ENCODE peak calls at places on chromosomes 12 and 14, in eight cellular contexts. One of them, this sample, is unnamed.

GRCh38 chr12:38689704-38690103 is 215.7 kb downstream of the CPNE8 start:
- DNase-seq in IMR-90: no peak
- DNase-seq in T follicular helper cell: no peak
- DNase-seq in T-helper 22 cell: no peak
- DNase-seq in adipocyte: no peak
- DNase-seq in naive B cell: no peak
- DNase-seq in GM03348: no peak
- DNase-seq in NCI-H524: no peak
- DNase-seq in this sample: no peak

GRCh38 chr12:15486859-15487258 is 164.6 kb downstream of the PTPRO start:
- DNase-seq in IMR-90: no peak
- DNase-seq in T follicular helper cell: no peak
- DNase-seq in T-helper 22 cell: no peak
- DNase-seq in adipocyte: no peak
- DNase-seq in naive B cell: no peak
- DNase-seq in GM03348: no peak
- DNase-seq in NCI-H524: no peak
- DNase-seq in this sample: no peak

GRCh38 chr12:49491823-49492222 is 47.0 kb upstream of the KCNH3 start:
- DNase-seq in IMR-90: no peak
- DNase-seq in T follicular helper cell: no peak
- DNase-seq in T-helper 22 cell: no peak
- DNase-seq in adipocyte: peak; percentile 27
- DNase-seq in naive B cell: no peak
- DNase-seq in GM03348: no peak
- DNase-seq in NCI-H524: no peak
- DNase-seq in this sample: no peak

GRCh38 chr12:85831327-85831990 is 4.8 kb downstream of the RASSF9 start:
- DNase-seq in IMR-90: no peak
- DNase-seq in T follicular helper cell: no peak
- DNase-seq in T-helper 22 cell: no peak
- DNase-seq in adipocyte: no peak
- DNase-seq in naive B cell: no peak
- DNase-seq in GM03348: no peak
- DNase-seq in NCI-H524: no peak
- DNase-seq in this sample: no peak

GRCh38 chr12:132348176-132348575 is 18.8 kb upstream of the GALNT9 start:
- DNase-seq in IMR-90: no peak
- DNase-seq in T follicular helper cell: no peak
- DNase-seq in T-helper 22 cell: no peak
- DNase-seq in adipocyte: no peak
- DNase-seq in naive B cell: no peak
- DNase-seq in GM03348: no peak
- DNase-seq in NCI-H524: no peak
- DNase-seq in this sample: no peak

GRCh38 chr12:21697829-21698630 is 40.4 kb upstream of the LDHB start:
- DNase-seq in IMR-90: peak; percentile 48
- DNase-seq in T follicular helper cell: no peak
- DNase-seq in T-helper 22 cell: no peak
- DNase-seq in adipocyte: peak; percentile 79
- DNase-seq in naive B cell: no peak
- DNase-seq in GM03348: peak; percentile 34
- DNase-seq in NCI-H524: peak; percentile 17
- DNase-seq in this sample: peak; percentile 3

GRCh38 chr12:112198120-112198733 is 72.9 kb downstream of the TRAFD1 start:
- DNase-seq in IMR-90: peak; percentile 51
- DNase-seq in T follicular helper cell: peak; percentile 22
- DNase-seq in T-helper 22 cell: no peak
- DNase-seq in adipocyte: peak; percentile 77
- DNase-seq in naive B cell: peak; percentile 40
- DNase-seq in GM03348: peak; percentile 76
- DNase-seq in NCI-H524: peak; percentile 71
- DNase-seq in this sample: peak; percentile 23

GRCh38 chr12:2544213-2544612 is 250.6 kb upstream of the FKBP4 start:
- DNase-seq in IMR-90: no peak
- DNase-seq in T follicular helper cell: no peak
- DNase-seq in T-helper 22 cell: no peak
- DNase-seq in adipocyte: no peak
- DNase-seq in naive B cell: no peak
- DNase-seq in GM03348: no peak
- DNase-seq in NCI-H524: no peak
- DNase-seq in this sample: no peak

GRCh38 chr12:57554897-57555296 is 5.1 kb downstream of the KIF5A start:
- DNase-seq in IMR-90: no peak
- DNase-seq in T follicular helper cell: no peak
- DNase-seq in T-helper 22 cell: no peak
- DNase-seq in adipocyte: no peak
- DNase-seq in naive B cell: no peak
- DNase-seq in GM03348: no peak
- DNase-seq in NCI-H524: peak; percentile 97
- DNase-seq in this sample: no peak

GRCh38 chr14:23034498-23035302 is at the start of gene PSMB5:
- DNase-seq in IMR-90: peak; percentile 96
- DNase-seq in T follicular helper cell: peak; percentile 81
- DNase-seq in T-helper 22 cell: peak; percentile 82
- DNase-seq in adipocyte: peak; percentile 97
- DNase-seq in naive B cell: peak; percentile 91
- DNase-seq in GM03348: peak; percentile 91
- DNase-seq in NCI-H524: no peak
- DNase-seq in this sample: peak; percentile 93

GRCh38 chr12:49974231-49974675 is 1.5 kb downstream of the AQP6 start:
- DNase-seq in IMR-90: peak; percentile 64
- DNase-seq in T follicular helper cell: no peak
- DNase-seq in T-helper 22 cell: no peak
- DNase-seq in adipocyte: peak; percentile 84
- DNase-seq in naive B cell: no peak
- DNase-seq in GM03348: peak; percentile 79
- DNase-seq in NCI-H524: peak; percentile 84
- DNase-seq in this sample: peak; percentile 31

GRCh38 chr14:82635931-82636330 is 1102.3 kb upstream of the SEL1L start:
- DNase-seq in IMR-90: no peak
- DNase-seq in T follicular helper cell: no peak
- DNase-seq in T-helper 22 cell: no peak
- DNase-seq in adipocyte: no peak
- DNase-seq in naive B cell: no peak
- DNase-seq in GM03348: no peak
- DNase-seq in NCI-H524: no peak
- DNase-seq in this sample: no peak

GRCh38 chr14:100894416-100894815 is 9.1 kb downstream of the RTL1 start:
- DNase-seq in IMR-90: no peak
- DNase-seq in T follicular helper cell: no peak
- DNase-seq in T-helper 22 cell: no peak
- DNase-seq in adipocyte: no peak
- DNase-seq in naive B cell: no peak
- DNase-seq in GM03348: no peak
- DNase-seq in NCI-H524: no peak
- DNase-seq in this sample: no peak

GRCh38 chr12:105507311-105508035 is 177.0 kb downstream of the C12orf75 start:
- DNase-seq in IMR-90: no peak
- DNase-seq in T follicular helper cell: no peak
- DNase-seq in T-helper 22 cell: no peak
- DNase-seq in adipocyte: no peak
- DNase-seq in naive B cell: no peak
- DNase-seq in GM03348: no peak
- DNase-seq in NCI-H524: peak; percentile 24
- DNase-seq in this sample: no peak

GRCh38 chr12:52285172-52285745 is 6.1 kb downstream of the KRT81 start:
- DNase-seq in IMR-90: peak; percentile 19
- DNase-seq in T follicular helper cell: no peak
- DNase-seq in T-helper 22 cell: no peak
- DNase-seq in adipocyte: peak; percentile 15
- DNase-seq in naive B cell: no peak
- DNase-seq in GM03348: peak; percentile 27
- DNase-seq in NCI-H524: no peak
- DNase-seq in this sample: peak; percentile 75

GRCh38 chr12:68792952-68793351 is 15.0 kb upstream of the MDM2 start:
- DNase-seq in IMR-90: peak; percentile 49
- DNase-seq in T follicular helper cell: no peak
- DNase-seq in T-helper 22 cell: no peak
- DNase-seq in adipocyte: no peak
- DNase-seq in naive B cell: peak; percentile 31
- DNase-seq in GM03348: peak; percentile 19
- DNase-seq in NCI-H524: peak; percentile 61
- DNase-seq in this sample: peak; percentile 20

GRCh38 chr14:35400707-35401421 is 3.7 kb downstream of the NFKBIA start:
- DNase-seq in IMR-90: no peak
- DNase-seq in T follicular helper cell: peak; percentile 37
- DNase-seq in T-helper 22 cell: peak; percentile 28
- DNase-seq in adipocyte: no peak
- DNase-seq in naive B cell: peak; percentile 31
- DNase-seq in GM03348: no peak
- DNase-seq in NCI-H524: no peak
- DNase-seq in this sample: no peak